ENCODE peak calls at places on chromosomes 13 and 19, in four cellular contexts. X is CD8-positive, alpha-beta memory T cell; T is heart left ventricle; V is stomach. G is an unnamed sample.
A peak's percentile ranks its signal among the peaks of the same experiment; 100 is the strongest.

GRCh38 chr19:30229524-30230174 is 142.5 kb upstream of the ZNF536 start:
- DNase-seq in X (no peak), T (no peak), V (no peak), G (no peak)

GRCh38 chr13:74115138-74115537 is 19.1 kb downstream of the KLF12 start:
- DNase-seq in X (no peak), T (no peak), V (no peak), G (no peak)

GRCh38 chr19:49831592-49831991 is 13.5 kb downstream of the MED25 start:
- DNase-seq in X (no peak), T (no peak), V (no peak), G (no peak)

GRCh38 chr19:3366761-3367571 is 583 bp downstream of the NFIC start:
- DNase-seq in X (no peak), T (peak; percentile 78), V (no peak), G (peak; percentile 84)

GRCh38 chr19:51082641-51083040 is at the start of gene KLK14:
- DNase-seq in X (no peak), T (no peak), V (no peak), G (no peak)

GRCh38 chr13:25752957-25753540 is 298.8 kb downstream of the SHISA2 start:
- DNase-seq in X (no peak), T (no peak), V (peak; percentile 67), G (peak; percentile 51)

GRCh38 chr19:10222201-10222890 is 8.8 kb downstream of the S1PR2 start:
- DNase-seq in X (no peak), T (no peak), V (no peak), G (no peak)

GRCh38 chr19:41863209-41863931 is 3.3 kb downstream of the RPS19 start:
- DNase-seq in X (no peak), T (no peak), V (no peak), G (no peak)

GRCh38 chr13:41565221-41565620 is 107.9 kb downstream of the RGCC start:
- DNase-seq in X (no peak), T (no peak), V (no peak), G (no peak)

GRCh38 chr19:46621191-46622117 is 3.4 kb downstream of the PTGIR start:
- DNase-seq in X (no peak), T (peak; percentile 65), V (no peak), G (no peak)

DNA sequence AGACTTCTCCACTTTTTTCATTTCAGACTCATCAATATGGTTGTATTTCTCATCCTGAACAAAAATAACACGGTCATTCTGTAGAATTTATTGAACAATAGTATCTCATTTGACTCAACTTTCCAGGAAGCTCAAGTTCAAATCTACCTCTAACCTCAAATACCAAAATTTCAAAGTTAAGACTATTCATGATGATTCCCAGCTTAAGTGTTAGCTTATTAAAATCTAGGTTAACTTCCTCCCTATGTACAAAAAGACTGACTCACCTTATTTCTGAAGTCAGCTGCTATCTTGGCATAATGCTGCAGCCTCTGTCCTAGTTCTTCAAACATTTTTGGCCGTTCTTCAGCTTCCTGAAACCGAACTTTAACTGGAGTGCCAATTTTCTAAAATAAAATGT is 23.2 kb downstream of the HSPH1 start:
- DNase-seq in X (no peak), T (no peak), V (no peak), G (no peak)
- H3K36me3 ChIP-seq in X (peaks cover 52% of the 10 kb centered on the region), T (peaks cover 90% of the 10 kb centered on the region), V (peaks cover 92% of the 10 kb centered on the region), G (peaks cover 16% of the 10 kb centered on the region)

GRCh38 chr13:66723606-66724005 is 506.5 kb downstream of the PCDH9 start:
- DNase-seq in X (no peak), T (no peak), V (no peak), G (no peak)
- H3K4me3 ChIP-seq in X (no peak overlapping the region), T (no peak overlapping the region), V (no peak overlapping the region), G (no peak overlapping the region)

GRCh38 chr13:99305180-99305965 is 1.8 kb downstream of the GPR183 start:
- DNase-seq in X (no peak), T (no peak), V (no peak), G (no peak)
- H3K27ac ChIP-seq in X (peak overlapping the region; percentile 71), T (no peak overlapping the region), V (no peak overlapping the region), G (no peak overlapping the region)

GRCh38 chr13:99944606-99945005 is 27.0 kb downstream of the ZIC5 start:
- DNase-seq in X (no peak), T (no peak), V (no peak), G (no peak)
- H3K36me3 ChIP-seq in X (no peaks in the 10 kb centered on the region), T (no peaks in the 10 kb centered on the region), V (no peaks in the 10 kb centered on the region), G (no peaks in the 10 kb centered on the region)

DNA sequence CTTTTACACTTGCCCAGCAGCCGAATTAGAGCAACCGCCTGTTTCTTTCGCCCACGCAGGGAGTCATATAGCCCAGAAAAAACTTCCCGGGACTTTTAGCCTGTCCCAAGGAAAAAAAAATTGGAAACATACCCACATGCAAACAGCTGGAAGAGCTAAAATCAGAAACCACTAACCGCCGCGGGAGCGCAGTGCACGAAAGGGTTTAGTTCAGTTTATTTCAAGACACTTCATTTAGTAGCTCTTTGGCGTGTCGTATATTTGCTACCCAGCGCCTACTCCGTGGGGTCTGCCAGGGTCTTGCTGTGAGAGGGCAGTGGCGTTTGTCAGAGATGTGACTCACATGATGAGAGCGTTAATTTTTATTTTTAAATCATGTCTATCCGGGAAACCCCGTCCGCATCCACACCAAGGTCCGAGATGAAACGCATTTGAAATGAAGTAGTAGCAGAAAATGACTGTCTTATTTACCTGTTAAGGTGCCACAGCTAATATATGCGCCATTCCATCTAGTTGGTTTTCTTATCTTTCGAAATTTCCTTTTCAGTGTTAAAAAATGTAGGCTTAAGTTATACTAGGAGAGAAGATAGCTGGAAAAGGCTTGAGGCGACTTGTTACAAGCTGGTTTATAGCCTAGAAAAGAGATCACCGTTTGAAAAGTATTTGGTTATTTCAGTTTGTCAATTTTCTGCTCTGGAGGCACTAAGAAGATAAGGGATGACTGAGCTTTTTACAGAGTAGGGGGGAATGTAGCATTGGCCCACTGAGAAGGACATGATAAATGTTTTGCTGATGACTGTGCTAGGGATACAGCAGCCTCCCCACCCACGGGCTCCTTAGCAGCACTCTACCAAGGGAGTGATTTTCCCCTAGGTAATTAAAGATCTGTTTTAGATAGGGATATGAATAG is 1.7 kb downstream of the KLF5 start:
- DNase-seq in X (peak; percentile 3), T (no peak), V (no peak), G (peak; percentile 61)
- H3K4me3 ChIP-seq in X (peak overlapping the region; percentile 46), T (peak overlapping the region; percentile 70), V (peak overlapping the region; percentile 75), G (peak overlapping the region; percentile 76)

GRCh38 chr13:112995395-112996091 is 26.5 kb downstream of the MCF2L start:
- DNase-seq in X (no peak), T (no peak), V (peak; percentile 75), G (no peak)

GRCh38 chr13:112996671-112997091 is 27.7 kb downstream of the MCF2L start:
- DNase-seq in X (no peak), T (no peak), V (peak; percentile 54), G (no peak)

GRCh38 chr13:112999414-113000177 is 30.6 kb downstream of the MCF2L start:
- DNase-seq in X (no peak), T (no peak), V (no peak), G (no peak)

GRCh38 chr13:112998506-112999280 is 29.7 kb downstream of the MCF2L start:
- DNase-seq in X (no peak), T (no peak), V (no peak), G (no peak)

DNA sequence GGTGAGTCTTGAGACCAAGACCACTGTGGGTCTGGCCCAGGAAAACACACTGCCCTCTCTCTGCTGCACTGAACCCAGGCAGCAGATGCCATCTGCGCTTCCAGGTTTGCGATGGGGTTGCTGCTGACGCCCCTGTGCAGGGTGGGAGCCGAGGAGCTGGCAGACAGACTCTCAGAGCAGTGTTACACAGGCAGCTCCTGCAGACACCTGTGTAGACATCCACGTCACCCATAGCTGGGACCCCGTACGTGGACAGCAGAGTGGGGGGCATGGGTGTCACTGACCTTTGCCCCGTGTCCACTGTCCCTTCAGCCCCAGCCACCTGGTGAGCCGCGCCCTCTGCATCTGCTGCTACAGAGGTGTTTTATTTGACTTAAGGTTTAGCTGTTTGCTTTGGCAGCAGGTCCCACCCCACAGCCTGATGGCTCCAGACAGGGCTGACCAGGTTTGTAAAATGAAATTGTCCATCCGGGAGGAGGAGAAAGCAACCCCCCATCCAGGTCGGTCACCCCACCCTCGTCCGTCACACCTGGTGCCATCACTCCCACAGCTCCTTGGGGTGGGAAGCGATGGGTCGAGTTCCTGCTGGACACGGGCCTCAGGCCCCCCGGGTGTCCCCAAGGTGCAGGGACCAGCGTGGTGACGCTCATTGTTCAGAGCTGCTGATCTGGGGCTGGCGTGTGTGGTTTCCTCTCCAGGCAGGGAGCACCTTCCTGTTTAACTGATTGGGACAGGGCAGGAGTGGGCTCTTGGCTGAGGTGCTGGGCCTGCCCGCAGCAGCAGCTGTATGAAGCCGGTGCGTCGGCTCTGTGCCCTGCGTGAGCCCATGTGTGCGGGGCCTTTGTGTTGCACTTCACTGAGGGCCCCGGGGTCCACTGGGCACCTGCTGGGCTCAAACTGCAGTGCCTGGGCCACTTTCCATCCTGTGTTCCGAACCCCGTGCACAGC is 28.4 kb downstream of the MCF2L start:
- DNase-seq in X (no peak), T (no peak), V (peak; percentile 68), G (no peak)
- H3K27ac ChIP-seq in X (no peak overlapping the region), T (no peak overlapping the region), V (peak overlapping the region; percentile 80), G (no peak overlapping the region)

DNA sequence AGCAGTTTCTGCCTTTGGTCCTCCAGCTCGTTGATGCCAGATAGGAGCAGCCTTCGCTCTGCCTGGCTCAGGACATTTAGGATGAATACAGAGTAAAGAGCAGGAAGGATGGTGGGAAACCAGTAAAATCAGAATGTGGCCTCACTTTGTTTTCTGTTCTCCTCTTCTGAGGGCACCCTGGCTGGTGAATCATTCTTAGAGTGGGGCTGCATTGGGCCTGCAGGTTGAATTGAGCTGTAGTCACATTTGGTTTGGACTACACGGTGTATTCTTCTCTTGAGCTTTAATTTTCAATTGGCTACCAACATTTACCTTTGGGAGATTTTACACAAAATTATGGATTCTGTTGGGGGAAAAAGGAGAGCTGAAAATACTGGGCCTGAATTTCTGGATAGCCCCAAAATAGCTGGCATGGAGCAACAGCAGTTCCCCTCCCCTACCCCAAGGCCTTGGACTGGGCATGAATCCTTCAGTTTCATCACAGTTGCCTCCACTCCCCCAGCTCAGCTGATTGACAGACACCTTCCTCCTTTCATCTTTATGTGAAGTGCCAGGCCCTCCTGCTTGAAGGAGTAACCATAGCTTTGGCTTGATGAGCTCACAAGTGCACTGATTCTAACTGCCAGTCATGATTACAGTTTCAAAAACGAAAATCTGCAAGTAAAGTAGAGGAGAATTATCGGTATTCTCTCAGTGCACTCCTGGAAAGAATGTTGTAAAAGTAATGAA is 24.3 kb downstream of the ERCC5 start:
- DNase-seq in X (no peak), T (no peak), V (no peak), G (no peak)
- H3K36me3 ChIP-seq in X (peaks cover 51% of the 10 kb centered on the region), T (peaks cover 87% of the 10 kb centered on the region), V (peaks cover 76% of the 10 kb centered on the region), G (peaks cover 75% of the 10 kb centered on the region)

DNA sequence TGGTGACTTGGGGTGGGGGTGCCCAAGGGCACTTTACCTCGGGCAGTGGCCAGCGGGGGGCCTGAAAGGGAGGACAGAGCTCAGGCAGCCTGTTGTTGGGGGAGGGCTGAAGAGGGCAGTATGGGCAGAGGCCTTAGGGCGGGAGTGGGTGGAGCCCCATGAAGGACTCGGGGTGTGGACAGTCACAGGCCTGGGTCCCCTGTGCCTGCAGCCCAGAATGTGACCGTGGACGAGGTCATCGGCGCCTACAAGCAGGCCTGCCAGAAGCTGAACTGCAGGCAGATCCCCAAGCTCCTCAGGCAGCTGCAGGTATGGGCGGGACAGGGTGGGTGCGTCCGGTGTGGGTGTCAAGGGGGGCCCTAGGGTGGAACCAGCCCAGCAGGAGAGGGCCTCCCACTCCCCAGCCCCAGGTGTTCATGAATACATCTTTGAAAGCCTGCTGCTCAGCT is 22.5 kb downstream of the NKPD1 start:
- DNase-seq in X (no peak), T (no peak), V (no peak), G (no peak)
- H3K4me3 ChIP-seq in X (no peak overlapping the region), T (no peak overlapping the region), V (no peak overlapping the region), G (no peak overlapping the region)

GRCh38 chr13:21616880-21617279 is 12.9 kb upstream of the MICU2 start:
- DNase-seq in X (no peak), T (no peak), V (no peak), G (no peak)
- H3K27ac ChIP-seq in X (no peak overlapping the region), T (no peak overlapping the region), V (no peak overlapping the region), G (no peak overlapping the region)